ENCODE peak calls at places on chromosomes 16 and 17, in four cellular contexts. X is endothelial cell of umbilical vein, N is K562, B is GM12878. P is an unnamed sample.

GRCh38 chr16:56614549-56614991 is 6.2 kb downstream of the MT2A start:
- DNase-seq in X (peak; percentile 57), N (no peak), B (no peak), P (peak; percentile 86)

GRCh38 chr17:55549140-55549539 is 37.9 kb upstream of the SMIM36 start:
- DNase-seq in X (no peak), N (no peak), B (no peak), P (no peak)

GRCh38 chr16:56872863-56873391 is 7.9 kb downstream of the SLC12A3 start:
- DNase-seq in X (no peak), N (no peak), B (no peak), P (no peak)

GRCh38 chr16:54957403-54957802 is 26.7 kb downstream of the IRX5 start:
- DNase-seq in X (no peak), N (peak; percentile 76), B (no peak), P (no peak)

GRCh38 chr16:78598186-78598585 is 498.7 kb downstream of the WWOX start:
- DNase-seq in X (no peak), N (no peak), B (no peak), P (no peak)

GRCh38 chr16:21984062-21984461 is 16.9 kb downstream of the PDZD9 start:
- DNase-seq in X (no peak), N (no peak), B (no peak), P (no peak)

GRCh38 chr17:77571562-77571981 is 386.9 kb upstream of the TNRC6C start:
- DNase-seq in X (peak; percentile 64), N (peak; percentile 34), B (no peak), P (peak; percentile 6)

GRCh38 chr16:89138513-89138795 is 33.1 kb upstream of the CDH15 start:
- DNase-seq in X (no peak), N (no peak), B (no peak), P (no peak)

GRCh38 chr16:88442811-88443576 is 10.1 kb upstream of the ZFPM1 start:
- DNase-seq in X (peak; percentile 45), N (peak; percentile 91), B (no peak), P (peak; percentile 55)

GRCh38 chr17:81899514-81900166 is 2.4 kb upstream of the NPB start:
- DNase-seq in X (no peak), N (no peak), B (no peak), P (no peak)

GRCh38 chr16:4536391-4537106 is 2.0 kb downstream of the CDIP1 start:
- DNase-seq in X (no peak), N (no peak), B (no peak), P (no peak)

GRCh38 chr16:4538067-4538385 is 547 bp downstream of the CDIP1 start:
- DNase-seq in X (peak; percentile 30), N (no peak), B (no peak), P (no peak)

GRCh38 chr16:4535627-4536108 is 2.9 kb downstream of the CDIP1 start:
- DNase-seq in X (no peak), N (no peak), B (no peak), P (no peak)

GRCh38 chr16:4538386-4539235 is at the start of gene CDIP1:
- DNase-seq in X (peak; percentile 97), N (peak; percentile 62), B (peak; percentile 82), P (peak; percentile 91)

GRCh38 chr16:4537376-4538066 is 1.1 kb downstream of the CDIP1 start:
- DNase-seq in X (no peak), N (no peak), B (no peak), P (no peak)
- TF ChIP-seq FOS in X (no peak), N (no peak), B (no peak), P (no peak)

DNA sequence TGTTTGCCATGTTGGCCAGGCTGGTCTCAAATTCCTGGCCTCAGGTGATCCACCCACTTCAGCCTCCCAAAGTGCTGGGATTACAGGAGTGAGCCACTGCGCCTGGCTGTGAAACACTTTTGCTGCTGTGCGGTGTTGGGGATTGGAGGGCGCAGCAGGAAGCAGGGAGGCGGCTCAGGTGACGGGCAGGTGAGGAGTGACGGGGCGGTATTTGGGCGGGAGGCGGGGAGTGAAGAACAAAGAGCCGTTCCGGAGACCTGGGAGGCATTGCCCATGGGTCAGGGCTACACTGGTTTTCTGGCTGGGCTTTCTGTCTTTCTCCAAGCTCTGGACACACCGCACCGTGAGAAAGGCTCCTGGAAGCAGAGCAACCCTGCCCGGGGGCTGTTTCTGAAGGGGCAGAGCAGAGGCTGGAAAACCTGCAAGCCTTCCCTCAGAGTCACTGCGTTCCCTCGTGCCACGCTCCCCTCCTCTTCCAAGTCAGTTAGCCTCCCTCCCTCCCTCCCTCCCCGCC is 22.1 kb downstream of the CRISPLD2 start:
- DNase-seq in X (no peak), N (no peak), B (no peak), P (no peak)
- TF ChIP-seq FOS in X (no peak), N (no peak), B (no peak), P (no peak)

GRCh38 chr17:50269477-50270429 is 4.5 kb upstream of the TMEM92 start:
- DNase-seq in X (peak; percentile 51), N (peak; percentile 70), B (peak; percentile 19), P (peak; percentile 83)
- TF ChIP-seq FOS in X (no peak), N (no peak), B (no peak), P (no peak)

GRCh38 chr16:85266857-85267256 is 154.6 kb upstream of the CIBAR2 start:
- DNase-seq in X (no peak), N (no peak), B (no peak), P (no peak)
- TF ChIP-seq FOS in X (no peak), N (no peak), B (no peak), P (no peak)

GRCh38 chr16:85329059-85329812 is 217.0 kb upstream of the CIBAR2 start:
- DNase-seq in X (peak; percentile 13), N (peak; percentile 39), B (no peak), P (peak; percentile 41)

GRCh38 chr16:85326794-85327181 is 214.5 kb upstream of the CIBAR2 start:
- DNase-seq in X (no peak), N (no peak), B (no peak), P (no peak)

GRCh38 chr16:85328665-85329058 is 216.4 kb upstream of the CIBAR2 start:
- DNase-seq in X (no peak), N (peak; percentile 66), B (no peak), P (no peak)

GRCh38 chr16:85326113-85326793 is 214.0 kb upstream of the CIBAR2 start:
- DNase-seq in X (no peak), N (no peak), B (no peak), P (peak; percentile 38)

GRCh38 chr16:85327731-85328664 is 215.7 kb upstream of the CIBAR2 start:
- DNase-seq in X (peak; percentile 74), N (peak; percentile 79), B (no peak), P (no peak)
- TF ChIP-seq FOS in X (no peak), N (no peak), B (no peak), P (no peak)

GRCh38 chr16:20918486-20919239 is 18.1 kb downstream of the LYRM1 start:
- DNase-seq in X (no peak), N (peak; percentile 52), B (no peak), P (peak; percentile 35)

GRCh38 chr16:20915733-20916132 is 15.2 kb downstream of the LYRM1 start:
- DNase-seq in X (no peak), N (peak; percentile 70), B (no peak), P (no peak)

GRCh38 chr16:20916289-20916688 is 15.7 kb downstream of the LYRM1 start:
- DNase-seq in X (no peak), N (no peak), B (no peak), P (no peak)

GRCh38 chr16:20920091-20920490 is 19.5 kb downstream of the LYRM1 start:
- DNase-seq in X (no peak), N (no peak), B (no peak), P (no peak)

GRCh38 chr16:20916927-20917326 is 16.4 kb downstream of the LYRM1 start:
- DNase-seq in X (no peak), N (no peak), B (no peak), P (no peak)
- TF ChIP-seq FOS in X (no peak), N (no peak), B (no peak), P (no peak)

P was measured in IMR-90.